ENCODE peak calls at places on chromosomes 16 and 17, in six cellular contexts. F is fibroblast of pulmonary artery, Z is psoas muscle, N is heart right ventricle, D is stomach, R is AG04450. A is an unnamed sample.
A peak's percentile ranks its signal among the peaks of the same experiment; 100 is the strongest.

GRCh38 chr17:63946440-63947363 is 14.6 kb upstream of the CD79B start:
- DNase-seq in Z (no peak), F (peak; percentile 41), R (no peak), D (peak; percentile 51), N (peak; percentile 54), A (peak; percentile 55)

GRCh38 chr16:85401370-85401916 is 211.7 kb upstream of the GSE1 start:
- DNase-seq in R (no peak), D (no peak), N (no peak), Z (no peak), F (no peak), A (no peak)

GRCh38 chr16:69017036-69017783 is 88.2 kb upstream of the HAS3 start:
- DNase-seq in Z (no peak), D (no peak), F (peak; percentile 50), N (no peak), R (no peak), A (peak; percentile 80)

GRCh38 chr16:14071576-14072271 is 605 bp downstream of the MRTFB start:
- DNase-seq in N (no peak), Z (no peak), R (no peak), D (no peak), F (peak; percentile 16), A (peak; percentile 14)

GRCh38 chr17:19569785-19570496 is 36.3 kb downstream of the SLC47A1 start:
- DNase-seq in R (no peak), Z (no peak), F (no peak), D (no peak), N (no peak), A (no peak)

GRCh38 chr16:48501516-48502377 is 108.2 kb downstream of the N4BP1 start:
- DNase-seq in F (peak; percentile 25), Z (no peak), R (no peak), D (no peak), N (peak; percentile 22), A (no peak)

GRCh38 chr17:57810740-57811632 is 38.9 kb downstream of the MRPS23 start:
- DNase-seq in D (no peak), N (peak; percentile 70), R (no peak), F (peak; percentile 46), Z (peak; percentile 44), A (peak; percentile 16)

GRCh38 chr16:85638695-85639409 is 25.7 kb downstream of the GSE1 start:
- DNase-seq in F (no peak), R (no peak), D (peak; percentile 49), Z (no peak), N (no peak), A (no peak)

GRCh38 chr16:28210979-28211505 is 723 bp downstream of the XPO6 start:
- DNase-seq in N (peak; percentile 55), D (peak; percentile 64), F (peak; percentile 61), R (no peak), Z (peak; percentile 80), A (peak; percentile 85)

GRCh38 chr16:56950881-56951771 is 10.6 kb upstream of the CETP start:
- DNase-seq in R (no peak), N (peak; percentile 26), D (peak; percentile 70), Z (no peak), F (peak; percentile 66), A (peak; percentile 76)

GRCh38 chr16:9302102-9302501 is 210.7 kb downstream of the HAPSTR1 start:
- DNase-seq in F (no peak), R (no peak), Z (no peak), D (no peak), N (no peak), A (no peak)

GRCh38 chr17:68035131-68035522 is 408 bp upstream of the KPNA2 start:
- DNase-seq in N (peak; percentile 94), F (no peak), R (no peak), D (peak; percentile 94), Z (peak; percentile 95), A (no peak)
- H3K4me3 ChIP-seq in N (peak overlapping the region; percentile 99), F (peak overlapping the region; percentile 42), R (peak overlapping the region; percentile 32), D (peak overlapping the region; percentile 95), Z (peak overlapping the region; percentile 99), A (peak overlapping the region; percentile 28)

GRCh38 chr16:21277927-21278706 is at the start of gene CRYM:
- DNase-seq in F (peak; percentile 26), N (peak; percentile 55), D (peak; percentile 64), R (no peak), Z (peak; percentile 50), A (no peak)

GRCh38 chr16:21281698-21282389 is 3.8 kb upstream of the CRYM start:
- DNase-seq in D (no peak), N (no peak), R (no peak), Z (no peak), F (no peak), A (no peak)

GRCh38 chr16:21279501-21279900 is 1.4 kb upstream of the CRYM start:
- DNase-seq in D (no peak), N (no peak), F (no peak), Z (no peak), R (no peak), A (peak; percentile 24)

GRCh38 chr16:21284414-21284813 is 6.3 kb upstream of the CRYM start:
- DNase-seq in F (no peak), N (no peak), D (no peak), Z (no peak), R (no peak), A (no peak)

DNA sequence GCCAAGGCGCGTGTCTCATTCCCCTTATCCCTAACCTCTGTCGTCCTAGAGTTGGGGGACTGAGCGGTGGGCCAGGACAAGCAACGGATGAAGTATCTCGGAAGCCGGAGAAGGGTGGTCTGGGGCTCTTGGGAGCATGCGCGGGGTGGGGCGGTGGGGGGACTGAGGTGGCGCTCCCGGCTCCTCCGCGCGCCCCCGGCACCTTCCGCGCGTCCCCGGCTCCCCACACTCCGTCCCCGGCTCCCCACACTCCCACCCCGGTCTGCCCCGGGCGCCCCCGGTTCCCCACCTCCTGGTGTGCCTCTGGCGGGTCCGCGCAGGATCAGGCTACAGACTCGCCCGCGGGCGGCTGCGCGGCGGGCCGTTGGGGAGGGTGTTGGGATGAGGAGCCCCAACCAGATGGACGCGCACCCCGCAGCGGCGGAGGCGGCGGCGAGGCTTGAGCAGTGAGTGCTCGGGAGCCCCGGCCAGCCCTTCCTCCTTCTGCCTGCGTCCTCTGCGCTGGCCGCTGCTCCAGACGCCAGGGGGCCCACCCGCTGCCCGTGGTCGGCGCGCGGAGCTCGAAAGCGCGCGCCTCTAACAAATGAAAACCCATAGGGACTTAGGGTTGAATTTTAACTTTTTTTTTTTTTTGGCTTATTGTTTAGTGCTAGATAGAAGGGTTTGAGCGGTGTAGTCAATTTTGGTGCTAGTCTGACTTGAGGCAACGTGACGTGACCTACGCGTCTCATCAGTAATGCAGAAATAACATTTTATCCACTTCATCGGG is 5.6 kb upstream of the CRYM start:
- DNase-seq in N (peak; percentile 43), F (peak; percentile 29), Z (peak; percentile 45), R (no peak), D (peak; percentile 30), A (peak; percentile 82)
- TF ChIP-seq CTCF in N (no peak), F (peak; percentile 29), Z (peak; percentile 20), R (peak; percentile 71), D (no peak), A (peak; percentile 62)

GRCh38 chr17:3569534-3570137 is 12.0 kb upstream of the TRPV3 start:
- DNase-seq in D (no peak), R (no peak), F (no peak), Z (no peak), N (no peak), A (no peak)

GRCh38 chr17:3573246-3574100 is 15.9 kb upstream of the TRPV3 start:
- DNase-seq in Z (no peak), R (no peak), F (no peak), D (no peak), N (no peak), A (no peak)

GRCh38 chr17:3574231-3574630 is 16.6 kb upstream of the TRPV3 start:
- DNase-seq in F (no peak), D (no peak), Z (no peak), N (no peak), R (no peak), A (no peak)

GRCh38 chr17:3572231-3572630 is 14.6 kb upstream of the TRPV3 start:
- DNase-seq in N (no peak), F (no peak), R (no peak), Z (no peak), D (no peak), A (no peak)

DNA sequence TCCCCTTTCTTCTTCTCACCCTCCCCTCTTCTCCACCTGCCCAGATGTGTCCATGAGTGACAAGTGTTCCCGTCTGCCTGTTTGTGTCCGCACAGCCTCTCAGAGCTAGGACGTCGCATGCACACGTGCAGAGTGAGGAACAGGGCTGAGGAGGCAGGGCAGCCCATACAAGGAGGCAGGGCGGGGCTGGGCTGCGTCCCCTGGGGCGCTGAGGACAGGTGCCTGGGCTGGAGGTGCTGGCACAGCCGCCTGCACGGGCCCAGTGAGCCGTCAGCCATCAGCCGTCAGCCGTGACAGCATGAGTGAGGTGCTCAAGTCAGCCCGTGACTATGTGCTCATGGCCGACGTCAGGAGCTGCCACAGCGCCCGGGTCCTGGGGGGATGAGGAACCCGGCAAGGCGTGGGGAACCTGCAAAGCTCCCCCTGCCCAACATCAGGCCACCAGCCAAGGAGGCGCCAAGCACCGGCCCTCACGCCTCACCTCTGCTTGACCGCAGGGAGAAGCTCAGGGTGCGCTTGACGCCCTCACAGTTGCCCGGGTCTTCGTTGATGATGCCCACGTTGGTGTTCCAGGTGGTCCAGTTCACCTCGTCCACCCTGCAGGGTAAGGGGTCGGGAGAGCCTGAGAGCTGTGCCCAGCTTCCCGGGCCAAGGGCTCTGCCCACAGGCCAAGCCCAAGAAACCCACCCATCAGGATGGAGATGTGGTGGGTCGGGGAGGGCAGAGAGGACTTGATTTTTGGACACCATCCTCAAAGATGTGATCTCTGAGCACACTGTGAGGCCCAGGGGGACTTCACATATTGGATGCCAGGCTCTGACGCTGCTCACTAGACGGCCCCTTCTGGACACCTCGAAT is 13.7 kb upstream of the TRPV3 start:
- DNase-seq in Z (no peak), F (no peak), N (no peak), R (no peak), D (no peak), A (no peak)
- H3K4me3 ChIP-seq in Z (no peak overlapping the region), F (no peak overlapping the region), N (no peak overlapping the region), R (no peak overlapping the region), D (no peak overlapping the region), A (no peak overlapping the region)

GRCh38 chr17:49843774-49844350 is 4.0 kb downstream of the TAC4 start:
- DNase-seq in Z (no peak), N (no peak), R (no peak), D (no peak), F (peak; percentile 30), A (no peak)
- TF ChIP-seq CTCF in Z (no peak), N (no peak), R (peak; percentile 34), D (peak; percentile 23), F (peak; percentile 55), A (peak; percentile 36)

DNA sequence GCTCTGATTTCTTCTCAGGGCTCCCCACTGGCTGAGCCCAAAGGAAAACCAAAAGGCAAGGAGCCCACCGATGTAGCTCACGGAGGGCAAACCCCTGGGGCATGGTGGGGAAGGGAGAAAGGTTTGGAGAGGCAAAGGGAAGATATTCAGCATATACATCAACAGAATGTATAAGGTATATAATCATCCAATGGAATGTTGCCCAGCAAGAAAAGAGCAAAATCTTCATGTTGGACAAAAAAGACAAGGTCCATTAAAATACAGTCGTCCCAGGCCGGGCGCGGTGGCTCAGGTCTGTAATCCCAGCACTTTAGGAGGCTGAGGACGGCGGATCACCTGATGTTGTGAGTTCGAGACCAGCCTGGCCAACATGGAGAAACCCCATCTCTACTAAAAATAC is 1.6 kb downstream of the CPPED1 start:
- DNase-seq in F (no peak), N (no peak), D (no peak), R (no peak), Z (no peak), A (no peak)
- H3K4me3 ChIP-seq in F (peak overlapping the region; percentile 33), N (peak overlapping the region; percentile 71), D (peak overlapping the region; percentile 71), R (no peak overlapping the region), Z (no peak overlapping the region), A (peak overlapping the region; percentile 15)

GRCh38 chr16:287298-287811 is 4.4 kb downstream of the PDIA2 start:
- DNase-seq in N (no peak), Z (no peak), R (no peak), F (no peak), D (peak; percentile 60), A (peak; percentile 23)
- TF ChIP-seq CTCF in N (no peak), Z (no peak), R (no peak), F (no peak), D (peak; percentile 21), A (no peak)

A was measured in foreskin fibroblast.